ENCODE peak calls at places on chromosomes 11 and 22, in seven cellular contexts. U, J, Q, X, V, H and R are unnamed samples.

GRCh38 chr22:20503816-20504215 is 3.6 kb upstream of the MED15 start:
- ATAC-seq in U (no peak), J (peak; percentile 59), Q (no peak), X (no peak), V (no peak), H (no peak), R (no peak)

GRCh38 chr22:39384750-39385480 is 14.7 kb upstream of the TAB1 start:
- ATAC-seq in U (no peak), J (peak; percentile 85), Q (no peak), X (no peak), V (peak; percentile 77), H (no peak), R (no peak)

GRCh38 chr11:105004021-105004420 is 18.9 kb downstream of the CASP5 start:
- ATAC-seq in U (no peak), J (no peak), Q (no peak), X (no peak), V (no peak), H (no peak), R (no peak)

GRCh38 chr11:35112056-35112845 is 26.7 kb upstream of the CD44 start:
- ATAC-seq in U (no peak), J (no peak), Q (no peak), X (no peak), V (no peak), H (no peak), R (no peak)

GRCh38 chr11:69578167-69578566 is 62.8 kb upstream of the CCND1 start:
- ATAC-seq in U (no peak), J (no peak), Q (no peak), X (no peak), V (no peak), H (no peak), R (peak; percentile 50)

GRCh38 chr11:61700221-61700620 is 20.0 kb downstream of the DAGLA start:
- ATAC-seq in U (no peak), J (peak; percentile 81), Q (no peak), X (no peak), V (peak; percentile 85), H (peak; percentile 60), R (no peak)

GRCh38 chr11:335779-336665 is 15.4 kb upstream of the IFITM3 start:
- ATAC-seq in U (peak; percentile 27), J (no peak), Q (no peak), X (no peak), V (peak; percentile 59), H (peak; percentile 36), R (no peak)

GRCh38 chr11:104061851-104062521 is 25.5 kb downstream of the DDI1 start:
- ATAC-seq in U (no peak), J (no peak), Q (peak; percentile 38), X (no peak), V (no peak), H (peak; percentile 76), R (no peak)

GRCh38 chr11:64150481-64151239 is 15.3 kb downstream of the MACROD1 start:
- ATAC-seq in U (no peak), J (no peak), Q (no peak), X (no peak), V (no peak), H (peak; percentile 5), R (no peak)

GRCh38 chr11:27672836-27673464 is 27.3 kb downstream of the BDNF start:
- ATAC-seq in U (no peak), J (no peak), Q (no peak), X (no peak), V (no peak), H (no peak), R (no peak)

GRCh38 chr22:32720924-32721323 is 80.6 kb upstream of the TIMP3 start:
- ATAC-seq in U (peak; percentile 32), J (no peak), Q (no peak), X (no peak), V (no peak), H (no peak), R (no peak)

GRCh38 chr11:120354779-120355178 is 18.6 kb downstream of the ARHGEF12 start:
- ATAC-seq in U (no peak), J (no peak), Q (no peak), X (no peak), V (no peak), H (no peak), R (no peak)

GRCh38 chr22:42685941-42686666 is 34.6 kb downstream of the A4GALT start:
- ATAC-seq in U (no peak), J (peak; percentile 39), Q (peak; percentile 3), X (no peak), V (no peak), H (peak; percentile 42), R (no peak)

GRCh38 chr22:36065462-36065774 is 36.8 kb upstream of the RBFOX2 start:
- ATAC-seq in U (peak; percentile 16), J (peak; percentile 66), Q (peak; percentile 71), X (peak; percentile 44), V (peak; percentile 68), H (peak; percentile 68), R (peak; percentile 29)

GRCh38 chr22:17098379-17098819 is 13.6 kb downstream of the IL17RA start:
- ATAC-seq in U (peak; percentile 81), J (no peak), Q (no peak), X (peak; percentile 64), V (peak; percentile 63), H (peak; percentile 68), R (peak; percentile 85)

GRCh38 chr11:46513934-46514342 is 79.9 kb downstream of the AMBRA1 start:
- ATAC-seq in U (no peak), J (no peak), Q (no peak), X (no peak), V (peak; percentile 54), H (peak; percentile 65), R (no peak)

GRCh38 chr11:45021692-45022130 is 71.0 kb upstream of the TP53I11 start:
- ATAC-seq in U (no peak), J (no peak), Q (peak; percentile 87), X (no peak), V (no peak), H (peak; percentile 86), R (no peak)

GRCh38 chr11:111213256-111213655 is 32.3 kb upstream of the POU2AF2 start:
- ATAC-seq in U (no peak), J (no peak), Q (no peak), X (no peak), V (no peak), H (no peak), R (no peak)

GRCh38 chr22:46878549-46878948 is 116.1 kb downstream of the TBC1D22A start:
- ATAC-seq in U (no peak), J (peak; percentile 61), Q (no peak), X (no peak), V (peak; percentile 96), H (no peak), R (no peak)

GRCh38 chr11:107076832-107077231 is 58.6 kb upstream of the GUCY1A2 start:
- ATAC-seq in U (no peak), J (no peak), Q (no peak), X (no peak), V (no peak), H (no peak), R (no peak)

GRCh38 chr22:42758929-42759629 is 38.4 kb upstream of the A4GALT start:
- ATAC-seq in U (no peak), J (peak; percentile 17), Q (no peak), X (no peak), V (no peak), H (no peak), R (no peak)